ENCODE peak calls at places on chromosomes 4 and X, in ten cellular contexts. One of them, this sample, is unnamed.

GRCh38 chrX:103464071-103464773 is 55.1 kb downstream of the RAB40A start:
- DNase-seq in AG04450: no peak
- DNase-seq in lower lobe of right lung: no peak
- DNase-seq in mammary epithelial cell: peak
- DNase-seq in NAMALWA: peak
- DNase-seq in activated CD4-positive, alpha-beta T cell treated with anti-CD3 and anti-CD28 coated beads for 1 hour: no peak
- DNase-seq in renal cortical epithelial cell: peak
- DNase-seq in germinal center: peak
- DNase-seq in sciatic nerve: no peak
- DNase-seq in AG10803: peak
- DNase-seq in this sample: peak

GRCh38 chrX:140744085-140744484 is 34.5 kb downstream of the LINC00632 start:
- DNase-seq in NAMALWA: no peak
- DNase-seq in AG10803: no peak
- DNase-seq in mammary epithelial cell: no peak
- DNase-seq in lower lobe of right lung: no peak
- DNase-seq in activated CD4-positive, alpha-beta T cell treated with anti-CD3 and anti-CD28 coated beads for 1 hour: no peak
- DNase-seq in germinal center: no peak
- DNase-seq in sciatic nerve: no peak
- DNase-seq in AG04450: no peak
- DNase-seq in renal cortical epithelial cell: no peak
- DNase-seq in this sample: no peak

GRCh38 chr4:16757080-16757521 is 141.3 kb downstream of the LDB2 start:
- DNase-seq in NAMALWA: no peak
- DNase-seq in AG10803: peak
- DNase-seq in renal cortical epithelial cell: no peak
- DNase-seq in mammary epithelial cell: no peak
- DNase-seq in sciatic nerve: no peak
- DNase-seq in lower lobe of right lung: no peak
- DNase-seq in germinal center: no peak
- DNase-seq in AG04450: no peak
- DNase-seq in activated CD4-positive, alpha-beta T cell treated with anti-CD3 and anti-CD28 coated beads for 1 hour: no peak
- DNase-seq in this sample: peak

GRCh38 chr4:161404346-161405110 is 759.3 kb downstream of the FSTL5 start:
- DNase-seq in AG10803: no peak
- DNase-seq in mammary epithelial cell: no peak
- DNase-seq in lower lobe of right lung: no peak
- DNase-seq in renal cortical epithelial cell: no peak
- DNase-seq in AG04450: no peak
- DNase-seq in sciatic nerve: no peak
- DNase-seq in NAMALWA: no peak
- DNase-seq in germinal center: no peak
- DNase-seq in activated CD4-positive, alpha-beta T cell treated with anti-CD3 and anti-CD28 coated beads for 1 hour: no peak
- DNase-seq in this sample: no peak

GRCh38 chr4:19478791-19479190 is 772.9 kb upstream of the SLIT2 start:
- DNase-seq in AG10803: peak
- DNase-seq in lower lobe of right lung: no peak
- DNase-seq in AG04450: peak
- DNase-seq in renal cortical epithelial cell: no peak
- DNase-seq in activated CD4-positive, alpha-beta T cell treated with anti-CD3 and anti-CD28 coated beads for 1 hour: no peak
- DNase-seq in mammary epithelial cell: no peak
- DNase-seq in NAMALWA: no peak
- DNase-seq in germinal center: no peak
- DNase-seq in sciatic nerve: no peak
- DNase-seq in this sample: no peak

GRCh38 chrX:1239681-1240142 is 27.3 kb upstream of the CRLF2 start:
- DNase-seq in germinal center: peak
- DNase-seq in sciatic nerve: peak
- DNase-seq in renal cortical epithelial cell: no peak
- DNase-seq in lower lobe of right lung: peak
- DNase-seq in NAMALWA: no peak
- DNase-seq in mammary epithelial cell: no peak
- DNase-seq in AG10803: no peak
- DNase-seq in activated CD4-positive, alpha-beta T cell treated with anti-CD3 and anti-CD28 coated beads for 1 hour: no peak
- DNase-seq in AG04450: no peak
- DNase-seq in this sample: no peak

GRCh38 chrX:64782923-64783322 is 193.3 kb downstream of the ZC4H2 start:
- DNase-seq in NAMALWA: no peak
- DNase-seq in renal cortical epithelial cell: no peak
- DNase-seq in germinal center: no peak
- DNase-seq in sciatic nerve: no peak
- DNase-seq in AG04450: no peak
- DNase-seq in activated CD4-positive, alpha-beta T cell treated with anti-CD3 and anti-CD28 coated beads for 1 hour: no peak
- DNase-seq in lower lobe of right lung: no peak
- DNase-seq in AG10803: no peak
- DNase-seq in mammary epithelial cell: no peak
- DNase-seq in this sample: no peak

GRCh38 chrX:119468930-119469635 is 839 bp downstream of the SLC25A5 start:
- DNase-seq in AG10803: peak
- DNase-seq in germinal center: peak
- DNase-seq in NAMALWA: peak
- DNase-seq in lower lobe of right lung: peak
- DNase-seq in AG04450: no peak
- DNase-seq in renal cortical epithelial cell: peak
- DNase-seq in activated CD4-positive, alpha-beta T cell treated with anti-CD3 and anti-CD28 coated beads for 1 hour: peak
- DNase-seq in mammary epithelial cell: peak
- DNase-seq in sciatic nerve: peak
- DNase-seq in this sample: peak

GRCh38 chrX:2500091-2500680 is 590 bp downstream of the DHRSX start:
- DNase-seq in renal cortical epithelial cell: peak
- DNase-seq in germinal center: peak
- DNase-seq in AG10803: peak
- DNase-seq in mammary epithelial cell: peak
- DNase-seq in AG04450: no peak
- DNase-seq in NAMALWA: peak
- DNase-seq in lower lobe of right lung: peak
- DNase-seq in sciatic nerve: peak
- DNase-seq in activated CD4-positive, alpha-beta T cell treated with anti-CD3 and anti-CD28 coated beads for 1 hour: no peak
- DNase-seq in this sample: peak

GRCh38 chrX:85111347-85111746 is 107.7 kb downstream of the APOOL start:
- DNase-seq in AG10803: peak
- DNase-seq in germinal center: no peak
- DNase-seq in sciatic nerve: no peak
- DNase-seq in AG04450: no peak
- DNase-seq in NAMALWA: peak
- DNase-seq in renal cortical epithelial cell: no peak
- DNase-seq in mammary epithelial cell: no peak
- DNase-seq in lower lobe of right lung: no peak
- DNase-seq in activated CD4-positive, alpha-beta T cell treated with anti-CD3 and anti-CD28 coated beads for 1 hour: no peak
- DNase-seq in this sample: no peak

This sample was measured in BE2C.